ENCODE peak calls at places on chromosome 14, in six cellular contexts. R is transverse colon; O is suprapubic skin; J is Peyer's patch; Z is CD8-positive, alpha-beta T cell; I is heart left ventricle. E is an unnamed sample.
A peak's percentile ranks its signal among the peaks of the same experiment; 100 is the strongest.

GRCh38 chr14:57831981-57832380 is 33.9 kb downstream of the SLC35F4 start:
- DNase-seq in R (no peak), O (no peak), J (no peak), Z (no peak), I (no peak), E (no peak)

GRCh38 chr14:77098470-77099353 is 654 bp downstream of the CIPC start:
- DNase-seq in R (peak; percentile 59), O (peak; percentile 87), J (peak; percentile 62), Z (peak; percentile 20), I (peak; percentile 88), E (peak; percentile 48)

GRCh38 chr14:51145246-51145645 is 50.3 kb upstream of the TRIM9 start:
- DNase-seq in R (no peak), O (no peak), J (no peak), Z (no peak), I (no peak), E (no peak)

GRCh38 chr14:87830443-87831096 is 162.4 kb downstream of the GALC start:
- DNase-seq in R (no peak), O (no peak), J (no peak), Z (no peak), I (no peak), E (no peak)

GRCh38 chr14:78598046-78598652 is 428.0 kb downstream of the NRXN3 start:
- DNase-seq in R (peak; percentile 18), O (no peak), J (no peak), Z (peak; percentile 27), I (peak; percentile 31), E (peak; percentile 60)

GRCh38 chr14:76710093-76711010 is 50.9 kb upstream of the VASH1 start:
- DNase-seq in R (no peak), O (no peak), J (no peak), Z (peak; percentile 30), I (no peak), E (peak; percentile 39)

GRCh38 chr14:58060898-58061297 is 91.1 kb downstream of the ARMH4 start:
- DNase-seq in R (no peak), O (no peak), J (no peak), Z (no peak), I (no peak), E (no peak)

GRCh38 chr14:76827696-76828301 is 1.6 kb downstream of the LRRC74A start:
- DNase-seq in R (no peak), O (no peak), J (no peak), Z (no peak), I (peak; percentile 70), E (no peak)

GRCh38 chr14:34018125-34018524 is 67.3 kb upstream of the EGLN3 start:
- DNase-seq in R (no peak), O (no peak), J (no peak), Z (no peak), I (no peak), E (no peak)

GRCh38 chr14:21498540-21499526 is 12.3 kb downstream of the METTL3 start:
- DNase-seq in R (no peak), O (no peak), J (no peak), Z (no peak), I (no peak), E (peak; percentile 45)

GRCh38 chr14:64702493-64703392 is 1.5 kb upstream of the PLEKHG3 start:
- DNase-seq in R (peak; percentile 81), O (peak; percentile 72), J (peak; percentile 73), Z (no peak), I (no peak), E (peak; percentile 72)

GRCh38 chr14:72516936-72517408 is 376.9 kb downstream of the DPF3 start:
- DNase-seq in R (peak; percentile 69), O (no peak), J (peak; percentile 62), Z (peak; percentile 72), I (peak; percentile 65), E (peak; percentile 62)
- H3K4me3 ChIP-seq in R (no peak overlapping the region), O (no peak overlapping the region), J (no peak overlapping the region), Z (no peak overlapping the region), I (no peak overlapping the region), E (no peak overlapping the region)

GRCh38 chr14:99565383-99565782 is 38.6 kb downstream of the CCDC85C start:
- DNase-seq in R (no peak), O (no peak), J (no peak), Z (no peak), I (no peak), E (peak; percentile 26)

GRCh38 chr14:99566009-99566389 is 38.0 kb downstream of the CCDC85C start:
- DNase-seq in R (no peak), O (no peak), J (no peak), Z (no peak), I (no peak), E (no peak)

GRCh38 chr14:99564903-99565259 is 39.1 kb downstream of the CCDC85C start:
- DNase-seq in R (no peak), O (no peak), J (no peak), Z (no peak), I (no peak), E (no peak)

GRCh38 chr14:99568567-99569560 is 35.1 kb downstream of the CCDC85C start:
- DNase-seq in R (no peak), O (no peak), J (no peak), Z (no peak), I (peak; percentile 78), E (peak; percentile 61)

GRCh38 chr14:99566390-99567354 is 37.3 kb downstream of the CCDC85C start:
- DNase-seq in R (no peak), O (no peak), J (peak; percentile 64), Z (no peak), I (no peak), E (peak; percentile 82)
- H3K4me1 ChIP-seq in R (peaks cover 58% of the 10 kb centered on the region), O (peaks cover 57% of the 10 kb centered on the region), J (no peaks in the 10 kb centered on the region), Z (no peaks in the 10 kb centered on the region), I (peaks cover 70% of the 10 kb centered on the region), E (peaks cover 12% of the 10 kb centered on the region)

GRCh38 chr14:23079716-23080115 is 15.2 kb downstream of the ACIN1 start:
- DNase-seq in R (no peak), O (no peak), J (no peak), Z (no peak), I (no peak), E (no peak)

GRCh38 chr14:23080474-23080873 is 14.5 kb downstream of the ACIN1 start:
- DNase-seq in R (no peak), O (no peak), J (no peak), Z (no peak), I (no peak), E (no peak)

GRCh38 chr14:23078692-23079116 is 16.2 kb downstream of the ACIN1 start:
- DNase-seq in R (peak; percentile 69), O (peak; percentile 89), J (no peak), Z (no peak), I (peak; percentile 59), E (peak; percentile 58)

GRCh38 chr14:23076785-23077408 is 18.0 kb downstream of the ACIN1 start:
- DNase-seq in R (no peak), O (no peak), J (no peak), Z (no peak), I (no peak), E (no peak)

GRCh38 chr14:23077962-23078361 is 17.0 kb downstream of the ACIN1 start:
- DNase-seq in R (no peak), O (no peak), J (no peak), Z (no peak), I (no peak), E (no peak)
- H3K27ac ChIP-seq in R (peak overlapping the region; percentile 60), O (peak overlapping the region; percentile 72), J (peak overlapping the region; percentile 28), Z (no peak overlapping the region), I (no peak overlapping the region), E (no peak overlapping the region)

DNA sequence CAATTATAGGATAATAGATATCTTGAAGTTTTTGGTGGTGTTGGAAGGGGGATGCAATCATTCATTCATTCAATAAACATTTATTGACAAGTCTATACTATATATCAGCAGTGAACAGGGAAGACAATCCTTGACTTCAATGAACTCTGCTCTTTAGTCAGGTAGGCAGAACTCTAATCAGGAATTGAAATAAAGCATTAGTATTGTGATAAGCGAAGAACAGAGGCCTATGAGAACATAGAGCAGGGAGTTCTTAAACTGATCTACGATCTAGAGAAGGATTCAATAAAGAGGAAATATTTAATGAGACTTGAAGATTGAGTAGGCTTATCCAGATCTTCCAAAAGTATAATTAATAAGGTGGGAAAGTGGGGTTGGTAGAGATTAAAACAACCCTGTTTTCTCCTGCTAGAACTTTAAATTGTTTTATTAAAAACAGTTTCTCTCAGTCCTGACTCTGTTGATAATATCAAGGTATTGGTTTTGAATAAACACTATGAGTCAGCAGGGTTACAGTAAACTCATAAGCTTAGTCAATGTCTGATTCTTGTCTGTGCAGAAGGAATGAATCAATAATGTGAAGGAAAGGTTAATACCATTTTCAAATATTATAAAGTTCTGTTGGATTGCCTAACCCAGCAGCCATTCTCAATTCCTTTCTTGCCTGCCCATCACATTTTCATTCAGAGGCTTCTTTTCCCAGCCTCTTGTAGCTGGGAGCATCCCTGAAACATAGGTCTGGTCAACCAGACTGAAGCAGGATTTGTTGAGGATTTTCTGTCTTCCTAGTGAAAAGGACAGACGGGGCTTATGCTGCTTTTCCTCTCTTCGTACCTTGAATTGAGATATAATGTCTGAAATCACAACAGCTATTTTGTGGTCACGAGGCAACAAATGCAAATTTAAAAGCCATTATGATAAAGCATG is 38.9 kb upstream of the KTN1 start:
- DNase-seq in R (no peak), O (no peak), J (no peak), Z (no peak), I (no peak), E (peak; percentile 55)
- H3K4me3 ChIP-seq in R (no peak overlapping the region), O (no peak overlapping the region), J (no peak overlapping the region), Z (no peak overlapping the region), I (no peak overlapping the region), E (no peak overlapping the region)

GRCh38 chr14:95547272-95547625 is 12.4 kb downstream of the GLRX5 start:
- DNase-seq in R (no peak), O (no peak), J (no peak), Z (no peak), I (no peak), E (no peak)

GRCh38 chr14:95551435-95551834 is 16.6 kb downstream of the GLRX5 start:
- DNase-seq in R (no peak), O (no peak), J (no peak), Z (no peak), I (no peak), E (no peak)

GRCh38 chr14:95547626-95548327 is 12.9 kb downstream of the GLRX5 start:
- DNase-seq in R (no peak), O (no peak), J (no peak), Z (no peak), I (no peak), E (no peak)

GRCh38 chr14:95548328-95548929 is 13.6 kb downstream of the GLRX5 start:
- DNase-seq in R (no peak), O (no peak), J (no peak), Z (no peak), I (no peak), E (no peak)

GRCh38 chr14:95549656-95550585 is 15.1 kb downstream of the GLRX5 start:
- DNase-seq in R (peak; percentile 35), O (peak; percentile 7), J (no peak), Z (no peak), I (no peak), E (no peak)
- H3K4me1 ChIP-seq in R (no peaks in the 10 kb centered on the region), O (peaks cover 3% of the 10 kb centered on the region), J (no peaks in the 10 kb centered on the region), Z (no peaks in the 10 kb centered on the region), I (peaks cover 7% of the 10 kb centered on the region), E (no peaks in the 10 kb centered on the region)

GRCh38 chr14:67965684-67966083 is 146.1 kb downstream of the RAD51B start:
- DNase-seq in R (no peak), O (no peak), J (no peak), Z (no peak), I (no peak), E (peak; percentile 68)
- H3K27ac ChIP-seq in R (peak overlapping the region; percentile 81), O (peak overlapping the region; percentile 80), J (no peak overlapping the region), Z (no peak overlapping the region), I (no peak overlapping the region), E (peak overlapping the region; percentile 35)

E was measured in small intestine.